ENCODE peak calls at places on chromosomes 13 and 19, in seven cellular contexts. T is IMR-90, P is K562, Z is A549, C is HCT116, D is GM12878, A is HepG2. S is an unnamed sample.

GRCh38 chr13:99392126-99392805 is 85.1 kb upstream of the GPR183 start:
- DNase-seq in T (no peak), P (no peak), Z (no peak), C (no peak), D (no peak), A (no peak), S (no peak)

GRCh38 chr13:30585748-30586262 is 31.9 kb upstream of the USPL1 start:
- DNase-seq in T (peak; percentile 93), P (no peak), Z (no peak), C (no peak), D (no peak), A (no peak), S (no peak)

GRCh38 chr13:79496188-79496587 is 15.2 kb downstream of the NDFIP2 start:
- DNase-seq in T (no peak), P (no peak), Z (no peak), C (no peak), D (no peak), A (no peak), S (no peak)

GRCh38 chr13:30866692-30867669 is 39.1 kb upstream of the MEDAG start:
- DNase-seq in T (no peak), P (no peak), Z (no peak), C (no peak), D (no peak), A (no peak), S (no peak)

GRCh38 chr13:94352057-94352456 is 127.4 kb downstream of the DCT start:
- DNase-seq in T (peak; percentile 31), P (no peak), Z (no peak), C (no peak), D (no peak), A (no peak), S (no peak)

GRCh38 chr13:33723772-33724435 is 94.0 kb upstream of the RFC3 start:
- DNase-seq in T (peak; percentile 85), P (peak; percentile 6), Z (peak; percentile 82), C (peak; percentile 77), D (peak; percentile 86), A (peak; percentile 83), S (peak; percentile 39)

GRCh38 chr19:42443944-42444398 is 1.2 kb upstream of the CXCL17 start:
- DNase-seq in T (no peak), P (no peak), Z (no peak), C (no peak), D (no peak), A (peak; percentile 95), S (no peak)

GRCh38 chr13:45194081-45194939 is 6.5 kb downstream of the KCTD4 start:
- DNase-seq in T (peak; percentile 34), P (no peak), Z (peak; percentile 33), C (no peak), D (no peak), A (no peak), S (peak; percentile 9)

GRCh38 chr19:45972081-45972943 is 1.4 kb downstream of the NOVA2 start:
- DNase-seq in T (no peak), P (peak; percentile 32), Z (no peak), C (no peak), D (no peak), A (no peak), S (peak; percentile 56)

GRCh38 chr13:66995366-66995663 is 234.8 kb downstream of the PCDH9 start:
- DNase-seq in T (no peak), P (no peak), Z (no peak), C (no peak), D (no peak), A (no peak), S (no peak)

GRCh38 chr19:55698256-55698655 is 23.2 kb downstream of the EPN1 start:
- DNase-seq in T (no peak), P (no peak), Z (no peak), C (no peak), D (no peak), A (no peak), S (no peak)

GRCh38 chr19:48913114-48913513 is 13.0 kb downstream of the NUCB1 start:
- DNase-seq in T (no peak), P (peak; percentile 59), Z (no peak), C (no peak), D (no peak), A (no peak), S (no peak)

GRCh38 chr19:18503971-18504885 is 17.6 kb downstream of the ELL start:
- DNase-seq in T (no peak), P (no peak), Z (peak; percentile 58), C (no peak), D (no peak), A (peak; percentile 96), S (no peak)

GRCh38 chr19:49640113-49640898 is at the start of gene RRAS:
- DNase-seq in T (peak; percentile 100), P (peak; percentile 95), Z (peak; percentile 100), C (peak; percentile 99), D (peak; percentile 100), A (peak; percentile 98), S (peak; percentile 100)

GRCh38 chr13:20823071-20823470 is 49.3 kb upstream of the EEF1AKMT1 start:
- DNase-seq in T (peak; percentile 22), P (no peak), Z (no peak), C (no peak), D (no peak), A (no peak), S (no peak)

GRCh38 chr19:44603201-44603945 is 10.0 kb upstream of the IGSF23 start:
- DNase-seq in T (peak; percentile 99), P (no peak), Z (no peak), C (no peak), D (no peak), A (no peak), S (no peak)

GRCh38 chr13:39577833-39578232 is 25.2 kb downstream of the LHFPL6 start:
- DNase-seq in T (no peak), P (no peak), Z (no peak), C (no peak), D (no peak), A (no peak), S (no peak)

GRCh38 chr19:28539759-28540158 is 673.2 kb downstream of the UQCRFS1 start:
- DNase-seq in T (no peak), P (no peak), Z (no peak), C (no peak), D (no peak), A (no peak), S (no peak)

GRCh38 chr13:65553328-65553727 is 1676.8 kb downstream of the PCDH9 start:
- DNase-seq in T (no peak), P (no peak), Z (no peak), C (no peak), D (no peak), A (no peak), S (no peak)

GRCh38 chr19:19817357-19817756 is 4.2 kb downstream of the ZNF506 start:
- DNase-seq in T (no peak), P (no peak), Z (no peak), C (no peak), D (no peak), A (no peak), S (no peak)

GRCh38 chr13:48626077-48626449 is 27.7 kb upstream of the CYSLTR2 start:
- DNase-seq in T (peak; percentile 53), P (no peak), Z (no peak), C (no peak), D (no peak), A (peak; percentile 91), S (no peak)
- TF ChIP-seq CEBPB in T (no peak), P (peak; percentile 97), Z (no peak), C (no peak), D (no peak), A (peak; percentile 86), S (no peak)

GRCh38 chr13:41182231-41182630 is 12.1 kb downstream of the KBTBD7 start:
- DNase-seq in T (no peak), P (no peak), Z (no peak), C (no peak), D (no peak), A (no peak), S (no peak)

GRCh38 chr13:41179593-41180250 is 14.6 kb downstream of the KBTBD7 start:
- DNase-seq in T (peak; percentile 80), P (no peak), Z (no peak), C (no peak), D (no peak), A (no peak), S (no peak)

GRCh38 chr13:41177616-41178015 is 16.8 kb downstream of the KBTBD7 start:
- DNase-seq in T (no peak), P (no peak), Z (no peak), C (no peak), D (no peak), A (no peak), S (no peak)

DNA sequence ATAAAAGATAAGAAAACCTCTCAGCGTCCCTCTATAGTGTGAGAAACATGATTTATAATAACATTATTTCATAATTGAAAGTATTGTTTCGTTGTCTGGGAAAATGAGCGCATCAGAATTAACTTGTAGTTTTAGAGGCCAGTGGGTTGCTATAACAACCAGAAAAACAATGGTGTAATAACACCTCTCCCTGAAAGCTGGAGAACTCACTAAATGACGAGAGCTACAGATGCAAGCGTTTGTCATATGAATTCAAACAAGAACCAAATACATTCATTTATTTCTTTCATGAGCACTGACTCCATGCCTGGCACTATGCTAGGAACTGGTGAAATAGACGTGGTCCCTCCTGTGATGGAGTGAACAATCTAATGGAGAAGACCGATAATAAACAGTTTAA is 16.3 kb downstream of the KBTBD7 start:
- DNase-seq in T (peak; percentile 47), P (no peak), Z (no peak), C (no peak), D (no peak), A (no peak), S (no peak)
- TF ChIP-seq CEBPB in T (no peak), P (no peak), Z (no peak), C (no peak), D (no peak), A (no peak), S (no peak)

DNA sequence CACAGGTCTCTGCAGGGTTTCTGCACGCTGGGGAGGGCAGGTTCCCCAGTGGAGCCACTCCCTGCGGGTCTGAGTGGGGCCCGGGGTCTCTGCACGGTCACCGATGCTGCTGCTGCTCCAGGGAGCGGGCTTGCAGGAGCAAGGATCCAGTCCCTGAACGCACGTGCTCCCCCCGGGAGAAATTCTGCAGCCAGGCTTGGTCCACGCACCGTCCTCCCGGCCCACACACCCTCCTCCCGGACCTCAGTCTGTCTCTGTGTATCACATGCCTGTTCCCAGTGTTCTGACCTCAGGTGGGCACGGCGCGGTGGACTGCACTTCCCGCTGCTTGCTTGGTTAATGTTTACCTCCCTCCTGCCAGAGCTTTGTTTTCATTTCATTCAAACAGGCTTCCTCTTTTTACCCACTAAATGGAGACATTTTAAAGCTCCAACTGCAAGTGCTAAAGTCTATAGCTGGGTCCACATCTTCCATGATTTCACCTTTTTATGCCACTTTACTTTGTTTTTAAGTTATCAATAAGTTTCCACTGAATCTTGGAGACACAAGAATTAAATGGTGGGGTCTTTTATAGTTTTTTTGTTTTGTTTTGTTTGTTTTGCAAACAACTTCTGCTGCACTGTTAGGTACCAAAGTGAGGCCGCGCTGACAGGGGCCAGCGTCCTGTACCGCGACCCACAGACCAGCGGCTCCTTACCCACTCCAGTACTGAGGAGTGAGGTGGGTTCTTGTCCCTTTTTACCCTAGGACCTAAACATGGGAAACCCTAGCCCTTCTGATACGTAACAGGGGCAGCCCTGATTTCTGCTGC is 76.0 kb upstream of the MCF2L start:
- DNase-seq in T (no peak), P (no peak), Z (no peak), C (no peak), D (no peak), A (peak; percentile 83), S (no peak)
- TF ChIP-seq CEBPB in T (no peak), P (no peak), Z (no peak), C (no peak), D (no peak), A (no peak), S (no peak)

GRCh38 chr19:3250675-3251074 is 26.2 kb downstream of the CELF5 start:
- DNase-seq in T (no peak), P (peak; percentile 72), Z (peak; percentile 48), C (peak; percentile 42), D (no peak), A (peak; percentile 13), S (no peak)
- TF ChIP-seq CEBPB in T (no peak), P (no peak), Z (no peak), C (no peak), D (no peak), A (no peak), S (no peak)